ENCODE peak calls at places on chromosomes 3 and 15, in six cellular contexts. One of them, this sample, is unnamed.
A peak's percentile ranks its signal among the peaks of the same experiment; 100 is the strongest.

GRCh38 chr3:189621948-189622603 is 9.1 kb upstream of the TP63 start:
- DNase-seq in CD4-positive, alpha-beta memory T cell: no peak
- DNase-seq in hepatocyte: no peak
- DNase-seq in pancreas: no peak
- DNase-seq in WERI-Rb-1: no peak
- DNase-seq in prostate gland: no peak
- DNase-seq in this sample: no peak

GRCh38 chr3:126487151-126487771 is 11.6 kb upstream of the ZXDC start:
- DNase-seq in CD4-positive, alpha-beta memory T cell: no peak
- DNase-seq in hepatocyte: no peak
- DNase-seq in pancreas: peak; percentile 40
- DNase-seq in WERI-Rb-1: no peak
- DNase-seq in prostate gland: no peak
- DNase-seq in this sample: peak; percentile 49

GRCh38 chr3:7249493-7250076 is 388.7 kb downstream of the GRM7 start:
- DNase-seq in CD4-positive, alpha-beta memory T cell: no peak
- DNase-seq in hepatocyte: no peak
- DNase-seq in pancreas: no peak
- DNase-seq in WERI-Rb-1: no peak
- DNase-seq in prostate gland: no peak
- DNase-seq in this sample: no peak

GRCh38 chr3:45258317-45258716 is 32.2 kb upstream of the TMEM158 start:
- DNase-seq in CD4-positive, alpha-beta memory T cell: no peak
- DNase-seq in hepatocyte: no peak
- DNase-seq in pancreas: no peak
- DNase-seq in WERI-Rb-1: no peak
- DNase-seq in prostate gland: no peak
- DNase-seq in this sample: no peak

GRCh38 chr15:51281368-51281967 is 56.9 kb downstream of the CYP19A1 start:
- DNase-seq in CD4-positive, alpha-beta memory T cell: no peak
- DNase-seq in hepatocyte: peak; percentile 78
- DNase-seq in pancreas: peak; percentile 74
- DNase-seq in WERI-Rb-1: peak; percentile 80
- DNase-seq in prostate gland: peak; percentile 15
- DNase-seq in this sample: peak; percentile 68

GRCh38 chr3:148865039-148865438 is at the start of gene CPA3:
- DNase-seq in CD4-positive, alpha-beta memory T cell: no peak
- DNase-seq in hepatocyte: no peak
- DNase-seq in pancreas: no peak
- DNase-seq in WERI-Rb-1: no peak
- DNase-seq in prostate gland: no peak
- DNase-seq in this sample: no peak

GRCh38 chr15:32881528-32881927 is 163.7 kb downstream of the GREM1 start:
- DNase-seq in CD4-positive, alpha-beta memory T cell: no peak
- DNase-seq in hepatocyte: no peak
- DNase-seq in pancreas: no peak
- DNase-seq in WERI-Rb-1: no peak
- DNase-seq in prostate gland: no peak
- DNase-seq in this sample: no peak

GRCh38 chr15:26037369-26037768 is 174.2 kb upstream of the ATP10A start:
- DNase-seq in CD4-positive, alpha-beta memory T cell: no peak
- DNase-seq in hepatocyte: no peak
- DNase-seq in pancreas: no peak
- DNase-seq in WERI-Rb-1: no peak
- DNase-seq in prostate gland: no peak
- DNase-seq in this sample: no peak

GRCh38 chr3:62088472-62089104 is 284.8 kb downstream of the FEZF2 start:
- DNase-seq in CD4-positive, alpha-beta memory T cell: no peak
- DNase-seq in hepatocyte: no peak
- DNase-seq in pancreas: no peak
- DNase-seq in WERI-Rb-1: no peak
- DNase-seq in prostate gland: no peak
- DNase-seq in this sample: no peak

GRCh38 chr15:87764461-87765236 is 491.9 kb downstream of the NTRK3 start:
- DNase-seq in CD4-positive, alpha-beta memory T cell: no peak
- DNase-seq in hepatocyte: no peak
- DNase-seq in pancreas: no peak
- DNase-seq in WERI-Rb-1: peak; percentile 49
- DNase-seq in prostate gland: no peak
- DNase-seq in this sample: no peak

GRCh38 chr3:134340362-134340997 is 33.8 kb downstream of the AMOTL2 start:
- DNase-seq in CD4-positive, alpha-beta memory T cell: no peak
- DNase-seq in hepatocyte: no peak
- DNase-seq in pancreas: no peak
- DNase-seq in WERI-Rb-1: no peak
- DNase-seq in prostate gland: no peak
- DNase-seq in this sample: no peak

GRCh38 chr15:36617529-36618196 is 38.2 kb downstream of the CDIN1 start:
- DNase-seq in CD4-positive, alpha-beta memory T cell: no peak
- DNase-seq in hepatocyte: no peak
- DNase-seq in pancreas: no peak
- DNase-seq in WERI-Rb-1: no peak
- DNase-seq in prostate gland: no peak
- DNase-seq in this sample: no peak

GRCh38 chr3:99808163-99808794 is 9.4 kb upstream of the CMSS1 start:
- DNase-seq in CD4-positive, alpha-beta memory T cell: peak; percentile 40
- DNase-seq in hepatocyte: peak; percentile 72
- DNase-seq in pancreas: no peak
- DNase-seq in WERI-Rb-1: peak; percentile 70
- DNase-seq in prostate gland: peak; percentile 9
- DNase-seq in this sample: no peak

GRCh38 chr15:68154923-68155559 is 50.1 kb downstream of the CALML4 start:
- DNase-seq in CD4-positive, alpha-beta memory T cell: peak; percentile 24
- DNase-seq in hepatocyte: peak; percentile 76
- DNase-seq in pancreas: no peak
- DNase-seq in WERI-Rb-1: peak; percentile 38
- DNase-seq in prostate gland: peak; percentile 35
- DNase-seq in this sample: no peak

GRCh38 chr3:45137656-45138181 is 8.5 kb downstream of the CDCP1 start:
- DNase-seq in CD4-positive, alpha-beta memory T cell: no peak
- DNase-seq in hepatocyte: no peak
- DNase-seq in pancreas: no peak
- DNase-seq in WERI-Rb-1: peak; percentile 14
- DNase-seq in prostate gland: no peak
- DNase-seq in this sample: no peak

GRCh38 chr3:47002490-47003410 is 23.3 kb downstream of the NBEAL2 start:
- DNase-seq in CD4-positive, alpha-beta memory T cell: no peak
- DNase-seq in hepatocyte: no peak
- DNase-seq in pancreas: peak; percentile 71
- DNase-seq in WERI-Rb-1: no peak
- DNase-seq in prostate gland: no peak
- DNase-seq in this sample: no peak

GRCh38 chr15:65688462-65688861 is 66.7 kb downstream of the SLC24A1 start:
- DNase-seq in CD4-positive, alpha-beta memory T cell: no peak
- DNase-seq in hepatocyte: no peak
- DNase-seq in pancreas: no peak
- DNase-seq in WERI-Rb-1: no peak
- DNase-seq in prostate gland: no peak
- DNase-seq in this sample: no peak

GRCh38 chr3:72086051-72086711 is 301.2 kb upstream of the PROK2 start:
- DNase-seq in CD4-positive, alpha-beta memory T cell: no peak
- DNase-seq in hepatocyte: peak; percentile 55
- DNase-seq in pancreas: no peak
- DNase-seq in WERI-Rb-1: no peak
- DNase-seq in prostate gland: no peak
- DNase-seq in this sample: no peak

GRCh38 chr3:187728248-187728647 is 17.0 kb downstream of the BCL6 start:
- DNase-seq in CD4-positive, alpha-beta memory T cell: no peak
- DNase-seq in hepatocyte: no peak
- DNase-seq in pancreas: peak; percentile 46
- DNase-seq in WERI-Rb-1: no peak
- DNase-seq in prostate gland: no peak
- DNase-seq in this sample: no peak

GRCh38 chr3:141594357-141594756 is 107.5 kb downstream of the RASA2 start:
- DNase-seq in CD4-positive, alpha-beta memory T cell: no peak
- DNase-seq in hepatocyte: no peak
- DNase-seq in pancreas: no peak
- DNase-seq in WERI-Rb-1: no peak
- DNase-seq in prostate gland: no peak
- DNase-seq in this sample: no peak

DNA sequence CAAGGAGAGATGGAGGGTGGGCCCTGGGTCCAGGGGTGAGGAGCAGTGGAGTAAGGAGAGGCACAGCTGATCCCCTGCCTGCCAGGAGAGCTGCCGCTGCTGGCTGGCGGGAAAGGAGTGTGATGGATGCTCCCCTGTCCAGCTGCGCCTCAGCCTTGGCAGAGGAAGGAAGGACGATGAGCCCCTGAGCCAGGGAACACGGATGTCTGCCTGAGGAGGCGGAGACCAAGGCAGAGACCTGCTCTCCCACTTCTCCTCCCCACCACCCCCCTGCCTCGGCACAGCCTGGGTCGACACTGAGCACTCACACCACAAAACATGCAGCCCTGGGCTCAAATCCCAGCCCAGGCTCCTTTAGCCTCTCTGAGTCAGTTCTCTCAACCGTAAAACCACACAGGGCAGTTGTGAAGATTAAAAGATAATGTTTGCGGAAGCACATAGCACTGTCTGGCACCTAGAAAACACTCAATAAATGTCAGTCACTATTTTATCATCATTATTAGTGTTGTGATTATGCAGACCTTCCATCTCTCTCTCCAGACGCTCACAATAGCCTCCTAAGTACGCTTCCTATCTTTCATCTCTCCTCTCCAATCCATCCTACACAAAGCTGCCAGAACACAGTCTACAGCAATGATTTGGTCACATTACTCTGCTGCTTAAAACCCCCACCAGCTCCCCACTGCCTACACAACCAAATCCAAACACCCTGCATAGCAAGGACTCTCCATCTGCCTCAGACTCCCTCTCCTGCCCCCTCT is 52.2 kb downstream of the SEMA5B start:
- DNase-seq in CD4-positive, alpha-beta memory T cell: peak; percentile 6
- DNase-seq in hepatocyte: peak; percentile 62
- DNase-seq in pancreas: no peak
- DNase-seq in WERI-Rb-1: peak; percentile 72
- DNase-seq in prostate gland: peak; percentile 80
- DNase-seq in this sample: no peak
- H3K27ac ChIP-seq in CD4-positive, alpha-beta memory T cell: no peak overlapping the region
- H3K27ac ChIP-seq in hepatocyte: peak overlapping the region; percentile 19
- H3K27ac ChIP-seq in pancreas: no peak overlapping the region
- H3K27ac ChIP-seq in WERI-Rb-1: peak overlapping the region; percentile 83
- H3K27ac ChIP-seq in prostate gland: peak overlapping the region; percentile 19
- H3K27ac ChIP-seq in this sample: no peak overlapping the region

GRCh38 chr3:196619213-196619612 is 20.3 kb upstream of the NRROS start:
- DNase-seq in CD4-positive, alpha-beta memory T cell: no peak
- DNase-seq in hepatocyte: no peak
- DNase-seq in pancreas: no peak
- DNase-seq in WERI-Rb-1: no peak
- DNase-seq in prostate gland: no peak
- DNase-seq in this sample: no peak
- H3K27ac ChIP-seq in CD4-positive, alpha-beta memory T cell: no peak overlapping the region
- H3K27ac ChIP-seq in hepatocyte: peak overlapping the region; percentile 46
- H3K27ac ChIP-seq in pancreas: no peak overlapping the region
- H3K27ac ChIP-seq in WERI-Rb-1: peak overlapping the region; percentile 71
- H3K27ac ChIP-seq in prostate gland: no peak overlapping the region
- H3K27ac ChIP-seq in this sample: peak overlapping the region; percentile 74

GRCh38 chr3:32305477-32305876 is 67.0 kb downstream of the CMTM8 start:
- DNase-seq in CD4-positive, alpha-beta memory T cell: no peak
- DNase-seq in hepatocyte: no peak
- DNase-seq in pancreas: no peak
- DNase-seq in WERI-Rb-1: no peak
- DNase-seq in prostate gland: no peak
- DNase-seq in this sample: no peak
- H3K27ac ChIP-seq in CD4-positive, alpha-beta memory T cell: no peak overlapping the region
- H3K27ac ChIP-seq in hepatocyte: peak overlapping the region; percentile 60
- H3K27ac ChIP-seq in pancreas: no peak overlapping the region
- H3K27ac ChIP-seq in WERI-Rb-1: no peak overlapping the region
- H3K27ac ChIP-seq in prostate gland: no peak overlapping the region
- H3K27ac ChIP-seq in this sample: no peak overlapping the region

DNA sequence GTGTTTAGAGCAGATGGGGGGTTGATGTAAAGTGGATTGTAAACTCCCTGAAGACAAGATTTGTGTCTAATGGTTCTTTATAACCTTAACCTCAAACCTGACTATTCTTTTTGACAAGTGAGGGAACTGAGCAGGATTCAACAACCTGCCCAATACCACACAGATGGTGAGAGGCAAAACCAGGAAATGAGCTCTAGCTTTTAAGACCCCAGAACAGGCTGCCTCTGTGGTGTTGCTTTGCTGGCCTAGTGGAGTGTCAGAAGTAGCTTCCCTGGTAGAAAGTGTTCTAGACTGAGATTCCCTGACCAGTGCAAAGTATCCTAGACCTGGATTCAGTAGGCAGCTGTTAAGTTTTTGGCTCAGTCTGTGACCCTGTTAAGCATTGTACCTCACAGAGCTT is 9.0 kb downstream of the GPR87 start:
- DNase-seq in CD4-positive, alpha-beta memory T cell: no peak
- DNase-seq in hepatocyte: no peak
- DNase-seq in pancreas: no peak
- DNase-seq in WERI-Rb-1: no peak
- DNase-seq in prostate gland: no peak
- DNase-seq in this sample: no peak
- H3K27ac ChIP-seq in CD4-positive, alpha-beta memory T cell: no peak overlapping the region
- H3K27ac ChIP-seq in hepatocyte: no peak overlapping the region
- H3K27ac ChIP-seq in pancreas: no peak overlapping the region
- H3K27ac ChIP-seq in WERI-Rb-1: no peak overlapping the region
- H3K27ac ChIP-seq in prostate gland: no peak overlapping the region
- H3K27ac ChIP-seq in this sample: no peak overlapping the region

GRCh38 chr3:30656624-30657141 is 50.3 kb downstream of the TGFBR2 start:
- DNase-seq in CD4-positive, alpha-beta memory T cell: no peak
- DNase-seq in hepatocyte: no peak
- DNase-seq in pancreas: no peak
- DNase-seq in WERI-Rb-1: no peak
- DNase-seq in prostate gland: no peak
- DNase-seq in this sample: no peak
- H3K27ac ChIP-seq in CD4-positive, alpha-beta memory T cell: peak overlapping the region; percentile 80
- H3K27ac ChIP-seq in hepatocyte: no peak overlapping the region
- H3K27ac ChIP-seq in pancreas: no peak overlapping the region
- H3K27ac ChIP-seq in WERI-Rb-1: no peak overlapping the region
- H3K27ac ChIP-seq in prostate gland: no peak overlapping the region
- H3K27ac ChIP-seq in this sample: peak overlapping the region; percentile 63

GRCh38 chr3:195544634-195545033 is 1.5 kb upstream of the PPP1R2 start:
- DNase-seq in CD4-positive, alpha-beta memory T cell: no peak
- DNase-seq in hepatocyte: no peak
- DNase-seq in pancreas: no peak
- DNase-seq in WERI-Rb-1: no peak
- DNase-seq in prostate gland: no peak
- DNase-seq in this sample: no peak
- H3K27ac ChIP-seq in CD4-positive, alpha-beta memory T cell: peak overlapping the region; percentile 98
- H3K27ac ChIP-seq in hepatocyte: no peak overlapping the region
- H3K27ac ChIP-seq in pancreas: peak overlapping the region; percentile 10
- H3K27ac ChIP-seq in WERI-Rb-1: no peak overlapping the region
- H3K27ac ChIP-seq in prostate gland: no peak overlapping the region
- H3K27ac ChIP-seq in this sample: no peak overlapping the region

GRCh38 chr3:171804618-171805389 is 5.5 kb downstream of the PLD1 start:
- DNase-seq in CD4-positive, alpha-beta memory T cell: no peak
- DNase-seq in hepatocyte: no peak
- DNase-seq in pancreas: no peak
- DNase-seq in WERI-Rb-1: no peak
- DNase-seq in prostate gland: no peak
- DNase-seq in this sample: no peak

GRCh38 chr3:171805687-171806086 is 4.6 kb downstream of the PLD1 start:
- DNase-seq in CD4-positive, alpha-beta memory T cell: no peak
- DNase-seq in hepatocyte: no peak
- DNase-seq in pancreas: no peak
- DNase-seq in WERI-Rb-1: no peak
- DNase-seq in prostate gland: no peak
- DNase-seq in this sample: no peak

GRCh38 chr3:171807806-171808205 is 2.5 kb downstream of the PLD1 start:
- DNase-seq in CD4-positive, alpha-beta memory T cell: no peak
- DNase-seq in hepatocyte: no peak
- DNase-seq in pancreas: no peak
- DNase-seq in WERI-Rb-1: no peak
- DNase-seq in prostate gland: no peak
- DNase-seq in this sample: no peak

GRCh38 chr3:171806200-171807128 is 3.8 kb downstream of the PLD1 start:
- DNase-seq in CD4-positive, alpha-beta memory T cell: no peak
- DNase-seq in hepatocyte: peak; percentile 57
- DNase-seq in pancreas: no peak
- DNase-seq in WERI-Rb-1: no peak
- DNase-seq in prostate gland: no peak
- DNase-seq in this sample: no peak

GRCh38 chr3:171807129-171807675 is 3.1 kb downstream of the PLD1 start:
- DNase-seq in CD4-positive, alpha-beta memory T cell: no peak
- DNase-seq in hepatocyte: no peak
- DNase-seq in pancreas: no peak
- DNase-seq in WERI-Rb-1: no peak
- DNase-seq in prostate gland: no peak
- DNase-seq in this sample: no peak
- H3K27ac ChIP-seq in CD4-positive, alpha-beta memory T cell: no peak overlapping the region
- H3K27ac ChIP-seq in hepatocyte: peak overlapping the region; percentile 77
- H3K27ac ChIP-seq in pancreas: no peak overlapping the region
- H3K27ac ChIP-seq in WERI-Rb-1: no peak overlapping the region
- H3K27ac ChIP-seq in prostate gland: no peak overlapping the region
- H3K27ac ChIP-seq in this sample: no peak overlapping the region